ENCODE peak calls at places on chromosomes 4 and X, in seven cellular contexts. L is psoas muscle, P is neural progenitor cell, W is ascending aorta, A is GM23338, E is neuronal stem cell, C is heart right ventricle. Q is an unnamed sample.
A peak's percentile ranks its signal among the peaks of the same experiment; 100 is the strongest.

GRCh38 chr4:99754756-99755155 is 61.9 kb upstream of the DAPP1 start:
- DNase-seq in L (no peak), A (no peak), E (no peak), P (no peak), W (no peak), C (no peak), Q (no peak)

GRCh38 chrX:40423299-40423698 is 157.5 kb upstream of the ATP6AP2 start:
- DNase-seq in L (no peak), A (no peak), E (no peak), P (peak; percentile 46), W (no peak), C (no peak), Q (no peak)

GRCh38 chrX:1453390-1453783 is 678 bp upstream of the ASMTL start:
- DNase-seq in A (no peak), W (no peak), E (no peak), L (peak; percentile 88), P (no peak), C (no peak), Q (no peak)

GRCh38 chr4:173747537-173748257 is 217.7 kb upstream of the HAND2 start:
- DNase-seq in P (no peak), W (no peak), L (no peak), A (no peak), E (no peak), C (no peak), Q (no peak)

GRCh38 chr4:138216272-138216867 is 25.8 kb downstream of the SLC7A11 start:
- DNase-seq in P (peak; percentile 61), A (peak; percentile 48), E (no peak), L (no peak), C (no peak), W (no peak), Q (no peak)

GRCh38 chr4:107838138-107838618 is 13.4 kb downstream of the SGMS2 start:
- DNase-seq in E (no peak), L (no peak), A (no peak), W (no peak), P (no peak), C (no peak), Q (no peak)

GRCh38 chr4:150149381-150149780 is 71.1 kb downstream of the DCLK2 start:
- DNase-seq in C (no peak), W (no peak), E (no peak), L (no peak), P (no peak), A (no peak), Q (no peak)

GRCh38 chrX:43860646-43861370 is 21.4 kb downstream of the MAOB start:
- DNase-seq in A (no peak), P (no peak), E (no peak), C (peak; percentile 39), W (no peak), L (no peak), Q (peak; percentile 4)

GRCh38 chr4:76953956-76954355 is 4.4 kb downstream of the SEPTIN11 start:
- DNase-seq in W (no peak), L (no peak), P (no peak), C (no peak), E (no peak), A (no peak), Q (no peak)

DNA sequence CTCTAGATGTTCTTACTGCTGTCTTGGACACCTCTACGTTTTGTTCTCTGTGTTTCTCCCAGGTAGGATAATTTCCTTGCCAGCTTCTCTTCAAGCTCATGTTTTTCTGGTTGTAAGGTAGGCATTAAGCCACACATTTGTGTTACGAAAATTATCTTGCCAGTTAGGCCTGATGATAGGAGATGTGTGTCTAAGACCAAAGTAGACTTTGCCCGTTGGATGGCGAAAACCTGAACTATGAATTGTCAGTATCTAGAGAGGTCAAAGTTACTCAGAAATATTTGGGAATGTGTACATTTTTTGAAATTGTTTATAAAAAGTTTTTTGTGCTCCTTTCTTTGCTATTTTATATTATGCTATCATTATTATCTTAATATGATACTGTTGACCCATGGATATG is 72.8 kb downstream of the FHIP1A start:
- DNase-seq in C (no peak), W (no peak), P (no peak), L (no peak), A (no peak), E (no peak), Q (no peak)
- H3K4me1 ChIP-seq in C (no peaks in the 10 kb centered on the region), W (no peaks in the 10 kb centered on the region), P (no peaks in the 10 kb centered on the region), L (peaks cover 16% of the 10 kb centered on the region), A (peaks cover 75% of the 10 kb centered on the region), E (no peaks in the 10 kb centered on the region), Q (peaks cover 28% of the 10 kb centered on the region)

DNA sequence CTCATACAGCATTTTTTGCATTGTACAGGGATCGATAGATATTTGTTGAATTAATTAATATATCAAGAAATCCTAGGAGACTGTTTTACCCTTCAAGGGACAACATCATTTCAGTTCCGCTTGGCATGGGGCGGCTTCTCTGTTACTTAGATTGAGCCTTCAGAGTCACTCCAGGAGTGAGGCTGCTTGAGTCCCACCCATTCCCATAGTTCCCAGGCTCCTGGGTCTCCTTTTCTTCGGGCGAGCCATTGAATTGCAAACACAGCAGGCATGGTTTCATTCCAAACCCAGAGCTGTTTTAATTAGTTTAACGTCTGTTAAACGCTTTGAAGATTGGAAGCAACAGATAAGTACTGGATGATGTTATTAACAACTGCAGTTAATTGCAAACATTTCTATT is 590 bp upstream of the EDA start:
- DNase-seq in C (no peak), L (no peak), P (peak; percentile 72), W (no peak), E (no peak), A (peak; percentile 76), Q (no peak)
- H3K4me3 ChIP-seq in C (no peak overlapping the region), L (peak overlapping the region; percentile 73), P (peak overlapping the region; percentile 32), W (peak overlapping the region; percentile 89), E (peak overlapping the region; percentile 37), A (peak overlapping the region; percentile 46), Q (no peak overlapping the region)

GRCh38 chr4:113958766-113959540 is 20.5 kb downstream of the ARSJ start:
- DNase-seq in C (no peak), W (no peak), P (no peak), L (no peak), A (no peak), E (no peak), Q (peak; percentile 41)
- H3K27ac ChIP-seq in C (peak overlapping the region; percentile 9), W (peak overlapping the region; percentile 77), P (no peak overlapping the region), L (no peak overlapping the region), A (no peak overlapping the region), E (no peak overlapping the region), Q (peak overlapping the region; percentile 92)

DNA sequence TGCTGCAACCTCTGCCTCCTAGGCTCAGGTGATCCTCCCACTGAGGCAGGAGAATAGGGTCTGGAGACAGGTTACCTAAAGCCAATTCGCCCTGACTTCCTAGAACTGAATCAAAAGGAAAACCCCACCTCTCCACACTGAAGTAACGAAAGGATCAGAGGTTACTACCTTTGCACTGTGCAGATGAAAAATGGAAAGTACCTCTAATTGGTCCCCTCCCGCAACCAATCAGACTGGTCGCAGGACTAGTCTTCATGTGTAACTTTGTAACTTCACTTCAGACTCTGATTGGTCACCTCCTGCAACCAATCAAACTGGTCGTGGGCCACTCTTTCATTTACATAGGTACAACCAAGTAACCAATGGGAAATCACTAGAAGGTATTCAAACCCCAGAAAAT is 61.1 kb downstream of the ATXN3L start:
- DNase-seq in L (no peak), A (no peak), W (no peak), E (no peak), C (no peak), P (no peak), Q (no peak)
- H3K4me1 ChIP-seq in L (no peaks in the 10 kb centered on the region), A (no peaks in the 10 kb centered on the region), W (no peaks in the 10 kb centered on the region), E (no peaks in the 10 kb centered on the region), C (no peaks in the 10 kb centered on the region), P (peaks cover 4% of the 10 kb centered on the region), Q (peaks cover 4% of the 10 kb centered on the region)

GRCh38 chr4:87014284-87014782 is 79.5 kb downstream of the AFF1 start:
- DNase-seq in P (no peak), C (no peak), W (no peak), E (no peak), A (no peak), L (no peak), Q (no peak)
- H3K4me3 ChIP-seq in P (no peak overlapping the region), C (no peak overlapping the region), W (no peak overlapping the region), E (no peak overlapping the region), A (no peak overlapping the region), L (peak overlapping the region; percentile 23), Q (no peak overlapping the region)

GRCh38 chrX:20362268-20363002 is 95.7 kb upstream of the RPS6KA3 start:
- DNase-seq in C (no peak), W (no peak), P (peak; percentile 1), L (no peak), E (no peak), A (no peak), Q (no peak)

GRCh38 chrX:20361081-20361889 is 94.6 kb upstream of the RPS6KA3 start:
- DNase-seq in L (peak; percentile 57), A (no peak), W (no peak), P (peak; percentile 17), E (no peak), C (no peak), Q (no peak)

GRCh38 chrX:20364238-20364637 is 97.5 kb upstream of the RPS6KA3 start:
- DNase-seq in A (no peak), W (no peak), E (no peak), L (no peak), C (no peak), P (no peak), Q (no peak)

GRCh38 chrX:20361890-20362262 is 95.2 kb upstream of the RPS6KA3 start:
- DNase-seq in P (peak; percentile 27), A (no peak), W (no peak), C (no peak), L (no peak), E (no peak), Q (no peak)

GRCh38 chrX:20363003-20363674 is 96.4 kb upstream of the RPS6KA3 start:
- DNase-seq in E (no peak), W (no peak), C (peak; percentile 30), A (no peak), P (no peak), L (no peak), Q (no peak)
- H3K27ac ChIP-seq in E (no peak overlapping the region), W (no peak overlapping the region), C (peak overlapping the region; percentile 81), A (no peak overlapping the region), P (no peak overlapping the region), L (peak overlapping the region; percentile 84), Q (no peak overlapping the region)

Q was measured in SJSA1.